ENCODE peak calls at places on chromosomes 13 and 19, in six cellular contexts. K is H9, T is IMR-90, P is H1, I is trophoblast cell, Z is mesenchymal stem cell. X is an unnamed sample.

GRCh38 chr13:49669735-49670309 is 21.5 kb downstream of the EBPL start:
- DNase-seq in K (peak), T (peak), P (no peak), I (peak), Z (peak), X (peak)

GRCh38 chr13:46527237-46527636 is 25.7 kb upstream of the LRCH1 start:
- DNase-seq in K (no peak), T (no peak), P (no peak), I (no peak), Z (no peak), X (no peak)

GRCh38 chr19:3154957-3155736 is 19.3 kb downstream of the GNA15 start:
- DNase-seq in K (no peak), T (peak), P (no peak), I (peak), Z (peak), X (no peak)

GRCh38 chr19:48452255-48452654 is 3.1 kb upstream of the KCNJ14 start:
- DNase-seq in K (no peak), T (no peak), P (no peak), I (no peak), Z (no peak), X (no peak)

GRCh38 chr13:80000679-80001509 is 340.0 kb downstream of the SPRY2 start:
- DNase-seq in K (no peak), T (no peak), P (no peak), I (no peak), Z (no peak), X (no peak)

GRCh38 chr13:97753942-97754670 is 199.4 kb upstream of the IPO5 start:
- DNase-seq in K (peak), T (no peak), P (no peak), I (no peak), Z (no peak), X (no peak)

GRCh38 chr19:33390120-33390907 is 16.8 kb downstream of the CEBPG start:
- DNase-seq in K (no peak), T (no peak), P (no peak), I (no peak), Z (no peak), X (no peak)

GRCh38 chr19:54561840-54562239 is 11.8 kb upstream of the LILRA2 start:
- DNase-seq in K (no peak), T (no peak), P (no peak), I (peak), Z (no peak), X (no peak)

GRCh38 chr13:113817860-113818691 is 45.8 kb downstream of the GAS6 start:
- DNase-seq in K (no peak), T (no peak), P (no peak), I (no peak), Z (no peak), X (no peak)

GRCh38 chr19:31083122-31083521 is 266.1 kb downstream of the TSHZ3 start:
- DNase-seq in K (no peak), T (no peak), P (no peak), I (no peak), Z (no peak), X (no peak)

GRCh38 chr19:16198363-16198636 is 589 bp downstream of the AP1M1 start:
- DNase-seq in K (no peak), T (no peak), P (no peak), I (peak), Z (no peak), X (no peak)

GRCh38 chr13:99496322-99497142 is 4.7 kb upstream of the TM9SF2 start:
- DNase-seq in K (peak), T (peak), P (no peak), I (peak), Z (peak), X (no peak)

GRCh38 chr19:12834976-12835757 is 788 bp upstream of the RTBDN start:
- DNase-seq in K (peak), T (no peak), P (no peak), I (no peak), Z (no peak), X (no peak)

GRCh38 chr13:21719463-21719862 is 48.6 kb downstream of the FGF9 start:
- DNase-seq in K (no peak), T (no peak), P (no peak), I (no peak), Z (no peak), X (no peak)

GRCh38 chr13:35716186-35716585 is 239.7 kb upstream of the MAB21L1 start:
- DNase-seq in K (no peak), T (peak), P (no peak), I (peak), Z (no peak), X (no peak)

GRCh38 chr13:25085125-25085742 is 10.7 kb upstream of the PABPC3 start:
- DNase-seq in K (peak), T (peak), P (no peak), I (peak), Z (peak), X (peak)

GRCh38 chr19:35585844-35586243 is at the start of gene PMIS2:
- DNase-seq in K (peak), T (no peak), P (peak), I (no peak), Z (no peak), X (no peak)

GRCh38 chr13:37097008-37097579 is 8.4 kb downstream of the CSNK1A1L start:
- DNase-seq in K (no peak), T (no peak), P (no peak), I (peak), Z (peak), X (no peak)

GRCh38 chr19:18339703-18340102 is 695 bp upstream of the PGPEP1 start:
- DNase-seq in K (peak), T (peak), P (no peak), I (no peak), Z (peak), X (no peak)

GRCh38 chr13:51502206-51502651 is 49.4 kb upstream of the INTS6 start:
- DNase-seq in K (no peak), T (peak), P (no peak), I (no peak), Z (peak), X (no peak)

GRCh38 chr13:51499841-51500240 is 47.0 kb upstream of the INTS6 start:
- DNase-seq in K (no peak), T (no peak), P (no peak), I (no peak), Z (no peak), X (no peak)

GRCh38 chr13:51500687-51501086 is 47.9 kb upstream of the INTS6 start:
- DNase-seq in K (no peak), T (no peak), P (no peak), I (no peak), Z (no peak), X (no peak)

GRCh38 chr13:51501096-51501495 is 48.3 kb upstream of the INTS6 start:
- DNase-seq in K (no peak), T (peak), P (no peak), I (no peak), Z (no peak), X (no peak)

GRCh38 chr13:51501592-51502205 is 48.9 kb upstream of the INTS6 start:
- DNase-seq in K (no peak), T (peak), P (no peak), I (no peak), Z (peak), X (no peak)
- H2AFZ ChIP-seq in K (no peak), T (peak), P (no peak), I (no peak), Z (no peak), X (no peak)

GRCh38 chr13:112067871-112068305 is 939 bp downstream of the SOX1 start:
- DNase-seq in K (peak), T (no peak), P (no peak), I (no peak), Z (no peak), X (no peak)
- H3K27ac ChIP-seq in K (no peak), T (no peak), P (no peak), I (no peak), Z (no peak), X (no peak)

GRCh38 chr13:77026255-77026782 is 640 bp downstream of the FBXL3 start:
- DNase-seq in K (peak), T (peak), P (no peak), I (peak), Z (peak), X (peak)
- H4K8ac ChIP-seq in K (no peak), T (no peak), P (peak), I (peak), Z (peak), X (no peak)

GRCh38 chr19:7829561-7830271 is at the start of gene EVI5L:
- DNase-seq in K (peak), T (peak), P (peak), I (peak), Z (peak), X (peak)
- H2AFZ ChIP-seq in K (no peak), T (peak), P (peak), I (peak), Z (peak), X (peak)

GRCh38 chr13:20416223-20416622 is 109.4 kb downstream of the CRYL1 start:
- DNase-seq in K (no peak), T (no peak), P (no peak), I (no peak), Z (no peak), X (no peak)
- H3K27ac ChIP-seq in K (no peak), T (no peak), P (no peak), I (no peak), Z (no peak), X (no peak)

DNA sequence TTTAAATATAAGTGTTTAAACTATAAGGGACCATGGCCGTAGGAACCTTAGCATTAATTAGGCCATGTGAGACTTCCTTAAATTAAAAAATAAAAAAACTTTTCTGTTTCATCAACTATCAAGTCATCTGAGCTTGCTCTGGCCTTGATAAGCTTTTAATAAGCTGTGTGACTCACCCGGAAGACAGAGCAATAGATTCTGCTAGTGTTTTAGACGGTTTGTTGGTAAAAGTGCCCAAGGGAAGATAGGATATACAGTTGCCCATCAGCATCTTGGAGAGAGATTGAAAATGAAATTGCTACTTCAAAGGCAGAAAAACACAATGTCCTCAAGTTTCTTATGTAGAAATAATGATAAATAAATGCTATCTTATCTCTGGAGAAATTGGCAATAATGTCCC is 31.2 kb upstream of the RCBTB2 start:
- DNase-seq in K (no peak), T (peak), P (no peak), I (no peak), Z (no peak), X (no peak)
- H4K8ac ChIP-seq in K (no peak), T (no peak), P (no peak), I (no peak), Z (no peak), X (no peak)

X was measured in neuronal stem cell.